ENCODE peak calls at places on chromosomes 11 and 22, in eight cellular contexts. One of them, this sample, is unnamed.

GRCh38 chr11:107505667-107506066 is 48.0 kb upstream of the CWF19L2 start:
- DNase-seq in kidney epithelial cell: no peak
- DNase-seq in psoas muscle: no peak
- DNase-seq in Calu3: no peak
- DNase-seq in thoracic aorta: no peak
- DNase-seq in body of pancreas: no peak
- DNase-seq in activated CD8-positive, alpha-beta T cell treated with anti-CD3 and anti-CD28 coated beads for 36 hours: no peak
- DNase-seq in B cell: no peak
- DNase-seq in this sample: no peak

GRCh38 chr11:75031224-75031753 is 42.6 kb downstream of the NEU3 start:
- DNase-seq in kidney epithelial cell: peak; percentile 72
- DNase-seq in psoas muscle: no peak
- DNase-seq in Calu3: peak; percentile 29
- DNase-seq in thoracic aorta: no peak
- DNase-seq in body of pancreas: no peak
- DNase-seq in activated CD8-positive, alpha-beta T cell treated with anti-CD3 and anti-CD28 coated beads for 36 hours: no peak
- DNase-seq in B cell: no peak
- DNase-seq in this sample: no peak

GRCh38 chr11:104320091-104320490 is 156.1 kb upstream of the PDGFD start:
- DNase-seq in kidney epithelial cell: no peak
- DNase-seq in psoas muscle: no peak
- DNase-seq in Calu3: no peak
- DNase-seq in thoracic aorta: no peak
- DNase-seq in body of pancreas: no peak
- DNase-seq in activated CD8-positive, alpha-beta T cell treated with anti-CD3 and anti-CD28 coated beads for 36 hours: no peak
- DNase-seq in B cell: no peak
- DNase-seq in this sample: no peak

GRCh38 chr11:93537767-93538261 is 5.4 kb downstream of the SMCO4 start:
- DNase-seq in kidney epithelial cell: no peak
- DNase-seq in psoas muscle: peak; percentile 54
- DNase-seq in Calu3: peak; percentile 20
- DNase-seq in thoracic aorta: peak; percentile 20
- DNase-seq in body of pancreas: no peak
- DNase-seq in activated CD8-positive, alpha-beta T cell treated with anti-CD3 and anti-CD28 coated beads for 36 hours: no peak
- DNase-seq in B cell: no peak
- DNase-seq in this sample: no peak

GRCh38 chr11:69361466-69361865 is 67.5 kb downstream of the MYEOV start:
- DNase-seq in kidney epithelial cell: no peak
- DNase-seq in psoas muscle: no peak
- DNase-seq in Calu3: no peak
- DNase-seq in thoracic aorta: no peak
- DNase-seq in body of pancreas: no peak
- DNase-seq in activated CD8-positive, alpha-beta T cell treated with anti-CD3 and anti-CD28 coated beads for 36 hours: no peak
- DNase-seq in B cell: no peak
- DNase-seq in this sample: no peak

GRCh38 chr11:92865352-92865751 is 104.1 kb upstream of the MTNR1B start:
- DNase-seq in kidney epithelial cell: no peak
- DNase-seq in psoas muscle: peak; percentile 69
- DNase-seq in Calu3: no peak
- DNase-seq in thoracic aorta: no peak
- DNase-seq in body of pancreas: no peak
- DNase-seq in activated CD8-positive, alpha-beta T cell treated with anti-CD3 and anti-CD28 coated beads for 36 hours: no peak
- DNase-seq in B cell: no peak
- DNase-seq in this sample: no peak

GRCh38 chr11:74466916-74467885 is at the start of gene KCNE3:
- DNase-seq in kidney epithelial cell: no peak
- DNase-seq in psoas muscle: peak; percentile 68
- DNase-seq in Calu3: peak; percentile 13
- DNase-seq in thoracic aorta: no peak
- DNase-seq in body of pancreas: peak; percentile 52
- DNase-seq in activated CD8-positive, alpha-beta T cell treated with anti-CD3 and anti-CD28 coated beads for 36 hours: no peak
- DNase-seq in B cell: no peak
- DNase-seq in this sample: peak; percentile 45

GRCh38 chr22:32307617-32308016 is 50.0 kb upstream of the RFPL3 start:
- DNase-seq in kidney epithelial cell: no peak
- DNase-seq in psoas muscle: no peak
- DNase-seq in Calu3: no peak
- DNase-seq in thoracic aorta: no peak
- DNase-seq in body of pancreas: no peak
- DNase-seq in activated CD8-positive, alpha-beta T cell treated with anti-CD3 and anti-CD28 coated beads for 36 hours: no peak
- DNase-seq in B cell: no peak
- DNase-seq in this sample: no peak

DNA sequence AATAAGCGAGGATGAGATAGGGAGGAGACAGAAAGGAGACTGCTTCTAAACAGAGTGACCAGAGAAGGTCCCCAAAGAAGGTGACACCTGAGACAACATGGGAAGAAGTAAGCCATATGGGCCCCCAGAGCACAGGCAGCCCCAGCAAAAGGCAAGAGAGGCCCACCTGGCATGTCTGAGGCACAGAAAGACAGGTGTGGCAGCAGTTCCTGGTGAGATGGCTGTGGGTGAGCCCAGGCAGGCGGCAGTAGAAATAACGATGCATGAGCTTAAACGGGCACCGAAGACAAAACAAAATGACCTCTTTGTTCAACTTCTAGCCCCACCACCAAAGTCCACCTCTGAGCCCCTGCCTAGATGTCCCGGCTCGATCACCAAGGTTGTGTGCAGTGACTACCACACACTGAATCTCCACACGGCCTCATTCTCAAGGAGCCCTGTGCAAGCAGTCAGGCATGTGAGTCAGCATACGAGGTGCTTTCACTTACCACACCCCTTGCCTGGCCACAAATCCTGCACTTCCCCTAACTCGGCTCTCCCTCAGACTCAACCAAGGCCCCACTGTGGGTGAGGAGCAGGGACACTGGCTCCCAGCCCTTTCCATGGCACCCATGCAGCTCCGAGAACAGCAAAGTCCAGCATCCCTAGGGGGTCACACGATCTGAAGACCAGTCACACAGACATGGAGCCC is 77.6 kb downstream of the PACSIN2 start:
- DNase-seq in kidney epithelial cell: no peak
- DNase-seq in psoas muscle: no peak
- DNase-seq in Calu3: peak; percentile 79
- DNase-seq in thoracic aorta: peak; percentile 78
- DNase-seq in body of pancreas: peak; percentile 44
- DNase-seq in activated CD8-positive, alpha-beta T cell treated with anti-CD3 and anti-CD28 coated beads for 36 hours: peak; percentile 66
- DNase-seq in B cell: peak; percentile 78
- DNase-seq in this sample: no peak
- TF ChIP-seq CTCF in kidney epithelial cell: no peak
- TF ChIP-seq CTCF in psoas muscle: no peak
- TF ChIP-seq CTCF in Calu3: no peak
- TF ChIP-seq CTCF in thoracic aorta: no peak
- TF ChIP-seq CTCF in body of pancreas: no peak
- TF ChIP-seq CTCF in activated CD8-positive, alpha-beta T cell treated with anti-CD3 and anti-CD28 coated beads for 36 hours: no peak
- TF ChIP-seq CTCF in B cell: no peak
- TF ChIP-seq CTCF in this sample: no peak

GRCh38 chr22:20776624-20777405 is 2.9 kb downstream of the SERPIND1 start:
- DNase-seq in kidney epithelial cell: no peak
- DNase-seq in psoas muscle: no peak
- DNase-seq in Calu3: no peak
- DNase-seq in thoracic aorta: no peak
- DNase-seq in body of pancreas: no peak
- DNase-seq in activated CD8-positive, alpha-beta T cell treated with anti-CD3 and anti-CD28 coated beads for 36 hours: no peak
- DNase-seq in B cell: no peak
- DNase-seq in this sample: no peak

GRCh38 chr22:20775342-20775895 is 1.5 kb downstream of the SERPIND1 start:
- DNase-seq in kidney epithelial cell: no peak
- DNase-seq in psoas muscle: no peak
- DNase-seq in Calu3: no peak
- DNase-seq in thoracic aorta: no peak
- DNase-seq in body of pancreas: no peak
- DNase-seq in activated CD8-positive, alpha-beta T cell treated with anti-CD3 and anti-CD28 coated beads for 36 hours: no peak
- DNase-seq in B cell: no peak
- DNase-seq in this sample: no peak

GRCh38 chr22:20773793-20774212 is at the start of gene SERPIND1:
- DNase-seq in kidney epithelial cell: no peak
- DNase-seq in psoas muscle: no peak
- DNase-seq in Calu3: no peak
- DNase-seq in thoracic aorta: no peak
- DNase-seq in body of pancreas: no peak
- DNase-seq in activated CD8-positive, alpha-beta T cell treated with anti-CD3 and anti-CD28 coated beads for 36 hours: no peak
- DNase-seq in B cell: no peak
- DNase-seq in this sample: no peak

GRCh38 chr22:20774882-20775281 is 969 bp downstream of the SERPIND1 start:
- DNase-seq in kidney epithelial cell: no peak
- DNase-seq in psoas muscle: no peak
- DNase-seq in Calu3: no peak
- DNase-seq in thoracic aorta: no peak
- DNase-seq in body of pancreas: no peak
- DNase-seq in activated CD8-positive, alpha-beta T cell treated with anti-CD3 and anti-CD28 coated beads for 36 hours: no peak
- DNase-seq in B cell: no peak
- DNase-seq in this sample: no peak

GRCh38 chr22:20771918-20772625 is 1.8 kb upstream of the SERPIND1 start:
- DNase-seq in kidney epithelial cell: no peak
- DNase-seq in psoas muscle: no peak
- DNase-seq in Calu3: no peak
- DNase-seq in thoracic aorta: no peak
- DNase-seq in body of pancreas: no peak
- DNase-seq in activated CD8-positive, alpha-beta T cell treated with anti-CD3 and anti-CD28 coated beads for 36 hours: no peak
- DNase-seq in B cell: no peak
- DNase-seq in this sample: no peak
- TF ChIP-seq CTCF in kidney epithelial cell: peak; percentile 9
- TF ChIP-seq CTCF in psoas muscle: no peak
- TF ChIP-seq CTCF in Calu3: no peak
- TF ChIP-seq CTCF in thoracic aorta: no peak
- TF ChIP-seq CTCF in body of pancreas: no peak
- TF ChIP-seq CTCF in activated CD8-positive, alpha-beta T cell treated with anti-CD3 and anti-CD28 coated beads for 36 hours: no peak
- TF ChIP-seq CTCF in B cell: no peak
- TF ChIP-seq CTCF in this sample: no peak

GRCh38 chr11:124898711-124899110 is 1.0 kb upstream of the ROBO4 start:
- DNase-seq in kidney epithelial cell: no peak
- DNase-seq in psoas muscle: peak; percentile 68
- DNase-seq in Calu3: no peak
- DNase-seq in thoracic aorta: no peak
- DNase-seq in body of pancreas: no peak
- DNase-seq in activated CD8-positive, alpha-beta T cell treated with anti-CD3 and anti-CD28 coated beads for 36 hours: no peak
- DNase-seq in B cell: no peak
- DNase-seq in this sample: no peak
- TF ChIP-seq CTCF in kidney epithelial cell: no peak
- TF ChIP-seq CTCF in psoas muscle: no peak
- TF ChIP-seq CTCF in Calu3: no peak
- TF ChIP-seq CTCF in thoracic aorta: no peak
- TF ChIP-seq CTCF in body of pancreas: no peak
- TF ChIP-seq CTCF in activated CD8-positive, alpha-beta T cell treated with anti-CD3 and anti-CD28 coated beads for 36 hours: no peak
- TF ChIP-seq CTCF in B cell: no peak
- TF ChIP-seq CTCF in this sample: no peak

DNA sequence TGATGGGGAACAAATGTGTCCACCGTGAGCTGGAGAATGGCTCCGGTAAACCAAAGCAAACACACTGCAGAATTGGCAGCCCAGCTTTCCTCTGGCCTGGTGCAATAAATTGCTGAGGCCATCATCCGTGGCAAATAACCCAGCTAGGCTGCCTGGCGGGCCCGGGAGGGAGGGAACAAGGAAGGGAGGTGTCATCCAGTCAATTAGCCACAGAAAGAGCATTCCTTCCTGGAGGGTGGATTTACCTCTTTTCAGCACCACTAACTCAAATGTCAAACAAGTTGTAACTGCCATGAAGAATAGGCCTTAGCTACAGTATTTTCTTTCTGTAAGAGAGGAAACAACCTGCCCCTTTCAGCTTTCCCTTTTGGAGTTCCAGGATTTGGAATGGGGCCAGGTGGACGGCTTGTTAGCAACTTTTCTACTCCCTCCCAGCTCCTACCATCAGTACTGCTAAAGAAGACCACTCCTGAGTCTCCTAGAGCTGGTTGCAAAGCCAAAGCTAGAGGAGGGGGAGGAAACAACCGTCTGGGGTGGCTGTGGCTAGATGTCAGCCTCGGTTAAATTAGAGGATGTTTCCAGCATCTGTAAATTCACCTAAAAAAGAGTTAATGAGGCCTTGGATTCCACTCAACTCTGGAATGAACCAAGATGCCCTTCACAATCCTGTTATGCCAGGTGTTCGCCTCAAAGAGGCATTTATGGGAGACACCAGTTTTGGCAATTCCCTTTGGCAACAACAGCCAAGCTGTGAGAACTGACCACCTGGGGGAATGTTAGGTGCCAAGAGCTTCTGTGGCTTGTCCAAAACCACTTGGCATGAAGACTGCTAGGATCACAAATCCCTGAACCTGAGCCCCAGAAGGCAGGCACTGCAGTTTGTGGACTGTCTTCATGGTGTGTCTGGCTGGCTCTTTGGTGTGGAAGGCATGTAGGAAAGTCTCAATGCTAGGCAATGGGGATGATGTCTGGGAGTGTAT is 164.1 kb upstream of the BDNF start:
- DNase-seq in kidney epithelial cell: peak; percentile 82
- DNase-seq in psoas muscle: no peak
- DNase-seq in Calu3: no peak
- DNase-seq in thoracic aorta: no peak
- DNase-seq in body of pancreas: peak; percentile 88
- DNase-seq in activated CD8-positive, alpha-beta T cell treated with anti-CD3 and anti-CD28 coated beads for 36 hours: no peak
- DNase-seq in B cell: no peak
- DNase-seq in this sample: no peak
- TF ChIP-seq CTCF in kidney epithelial cell: no peak
- TF ChIP-seq CTCF in psoas muscle: no peak
- TF ChIP-seq CTCF in Calu3: no peak
- TF ChIP-seq CTCF in thoracic aorta: no peak
- TF ChIP-seq CTCF in body of pancreas: no peak
- TF ChIP-seq CTCF in activated CD8-positive, alpha-beta T cell treated with anti-CD3 and anti-CD28 coated beads for 36 hours: no peak
- TF ChIP-seq CTCF in B cell: no peak
- TF ChIP-seq CTCF in this sample: no peak

GRCh38 chr22:21104126-21104691 is 58.5 kb downstream of the LRRC74B start:
- DNase-seq in kidney epithelial cell: no peak
- DNase-seq in psoas muscle: no peak
- DNase-seq in Calu3: no peak
- DNase-seq in thoracic aorta: no peak
- DNase-seq in body of pancreas: no peak
- DNase-seq in activated CD8-positive, alpha-beta T cell treated with anti-CD3 and anti-CD28 coated beads for 36 hours: no peak
- DNase-seq in B cell: no peak
- DNase-seq in this sample: no peak
- TF ChIP-seq CTCF in kidney epithelial cell: peak; percentile 10
- TF ChIP-seq CTCF in psoas muscle: no peak
- TF ChIP-seq CTCF in Calu3: peak; percentile 5
- TF ChIP-seq CTCF in thoracic aorta: no peak
- TF ChIP-seq CTCF in body of pancreas: no peak
- TF ChIP-seq CTCF in activated CD8-positive, alpha-beta T cell treated with anti-CD3 and anti-CD28 coated beads for 36 hours: no peak
- TF ChIP-seq CTCF in B cell: no peak
- TF ChIP-seq CTCF in this sample: no peak

GRCh38 chr11:95089620-95090542 is at the start of gene ENDOD1:
- DNase-seq in kidney epithelial cell: no peak
- DNase-seq in psoas muscle: peak; percentile 92
- DNase-seq in Calu3: peak; percentile 81
- DNase-seq in thoracic aorta: no peak
- DNase-seq in body of pancreas: peak; percentile 79
- DNase-seq in activated CD8-positive, alpha-beta T cell treated with anti-CD3 and anti-CD28 coated beads for 36 hours: peak; percentile 82
- DNase-seq in B cell: peak; percentile 84
- DNase-seq in this sample: peak; percentile 36
- TF ChIP-seq CTCF in kidney epithelial cell: peak; percentile 17
- TF ChIP-seq CTCF in psoas muscle: no peak
- TF ChIP-seq CTCF in Calu3: no peak
- TF ChIP-seq CTCF in thoracic aorta: no peak
- TF ChIP-seq CTCF in body of pancreas: no peak
- TF ChIP-seq CTCF in activated CD8-positive, alpha-beta T cell treated with anti-CD3 and anti-CD28 coated beads for 36 hours: peak; percentile 16
- TF ChIP-seq CTCF in B cell: no peak
- TF ChIP-seq CTCF in this sample: peak; percentile 13

DNA sequence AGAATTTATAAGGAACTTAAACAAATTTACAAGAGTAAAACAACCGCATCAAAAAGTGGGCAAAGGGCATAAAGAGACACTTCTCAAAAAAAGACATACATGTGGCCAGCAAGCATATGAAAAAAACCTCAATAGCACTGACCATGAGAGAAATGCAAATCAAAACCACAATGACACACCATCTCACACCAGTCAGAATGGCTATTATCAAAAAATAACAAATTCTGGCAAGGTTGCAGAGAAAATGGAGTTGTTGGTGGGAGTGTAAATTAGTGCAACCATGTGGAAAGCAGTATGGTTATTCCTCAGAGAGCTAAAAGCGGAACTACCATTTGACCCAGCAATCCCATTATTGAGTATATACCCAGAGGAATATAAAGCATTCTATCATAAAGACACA is 866.8 kb upstream of the TENM4 start:
- DNase-seq in kidney epithelial cell: no peak
- DNase-seq in psoas muscle: no peak
- DNase-seq in Calu3: no peak
- DNase-seq in thoracic aorta: no peak
- DNase-seq in body of pancreas: no peak
- DNase-seq in activated CD8-positive, alpha-beta T cell treated with anti-CD3 and anti-CD28 coated beads for 36 hours: no peak
- DNase-seq in B cell: no peak
- DNase-seq in this sample: no peak
- TF ChIP-seq CTCF in kidney epithelial cell: no peak
- TF ChIP-seq CTCF in psoas muscle: no peak
- TF ChIP-seq CTCF in Calu3: no peak
- TF ChIP-seq CTCF in thoracic aorta: no peak
- TF ChIP-seq CTCF in body of pancreas: no peak
- TF ChIP-seq CTCF in activated CD8-positive, alpha-beta T cell treated with anti-CD3 and anti-CD28 coated beads for 36 hours: no peak
- TF ChIP-seq CTCF in B cell: no peak
- TF ChIP-seq CTCF in this sample: no peak

This sample was measured in omental fat pad.